ENCODE peak calls at places on chromosomes 1 and 21, in ten cellular contexts. B, L, O, W, G, J, E, D, T and X are unnamed samples.

GRCh38 chr1:39490596-39491145 is 765 bp upstream of the BMP8A start:
- DNase-seq in B (no peak), L (no peak), O (no peak), W (no peak), G (no peak), J (peak; percentile 58), E (no peak), D (no peak), T (no peak), X (no peak)

GRCh38 chr1:27832762-27833161 is 2.2 kb downstream of the PPP1R8 start:
- DNase-seq in B (no peak), L (peak; percentile 62), O (no peak), W (peak; percentile 27), G (peak; percentile 71), J (no peak), E (no peak), D (peak; percentile 43), T (no peak), X (no peak)

GRCh38 chr1:225890346-225891228 is 1.6 kb upstream of the LEFTY1 start:
- DNase-seq in B (no peak), L (no peak), O (no peak), W (no peak), G (no peak), J (peak; percentile 36), E (no peak), D (no peak), T (no peak), X (no peak)

GRCh38 chr1:65097081-65097480 is 50.9 kb upstream of the AK4 start:
- DNase-seq in B (no peak), L (no peak), O (no peak), W (no peak), G (no peak), J (no peak), E (no peak), D (no peak), T (peak; percentile 59), X (no peak)

GRCh38 chr1:176494436-176494835 is 31.5 kb downstream of the PAPPA2 start:
- DNase-seq in B (no peak), L (no peak), O (no peak), W (no peak), G (peak; percentile 68), J (no peak), E (no peak), D (no peak), T (no peak), X (no peak)

GRCh38 chr1:171424494-171424893 is 60.8 kb upstream of the PRRC2C start:
- DNase-seq in B (no peak), L (no peak), O (no peak), W (no peak), G (no peak), J (no peak), E (no peak), D (no peak), T (no peak), X (no peak)

GRCh38 chr1:59541891-59542290 is 245.0 kb downstream of the FGGY start:
- DNase-seq in B (no peak), L (peak; percentile 35), O (no peak), W (no peak), G (no peak), J (no peak), E (no peak), D (no peak), T (no peak), X (no peak)

GRCh38 chr1:32873484-32873883 is 2.8 kb upstream of the FNDC5 start:
- DNase-seq in B (no peak), L (no peak), O (no peak), W (no peak), G (no peak), J (no peak), E (no peak), D (no peak), T (no peak), X (no peak)

GRCh38 chr1:241240084-241240483 is 116.9 kb downstream of the RGS7 start:
- DNase-seq in B (no peak), L (no peak), O (no peak), W (no peak), G (no peak), J (no peak), E (no peak), D (no peak), T (no peak), X (no peak)

GRCh38 chr1:30319765-30320580 is 403.4 kb downstream of the MATN1 start:
- DNase-seq in B (no peak), L (no peak), O (no peak), W (no peak), G (no peak), J (no peak), E (no peak), D (no peak), T (no peak), X (no peak)

GRCh38 chr1:240973875-240974274 is 361.9 kb upstream of the GREM2 start:
- DNase-seq in B (no peak), L (no peak), O (no peak), W (no peak), G (no peak), J (no peak), E (no peak), D (no peak), T (no peak), X (no peak)

GRCh38 chr1:10516925-10517676 is 42.4 kb downstream of the PEX14 start:
- DNase-seq in B (no peak), L (no peak), O (no peak), W (no peak), G (peak; percentile 16), J (no peak), E (no peak), D (no peak), T (no peak), X (no peak)

GRCh38 chr1:25616932-25617625 is 488 bp downstream of the MAN1C1 start:
- DNase-seq in B (no peak), L (no peak), O (peak; percentile 26), W (no peak), G (no peak), J (no peak), E (peak; percentile 39), D (no peak), T (no peak), X (peak; percentile 39)

GRCh38 chr1:198903203-198903602 is 264.4 kb downstream of the PTPRC start:
- DNase-seq in B (no peak), L (no peak), O (no peak), W (no peak), G (peak; percentile 49), J (no peak), E (no peak), D (peak; percentile 37), T (no peak), X (peak; percentile 16)

GRCh38 chr1:230139741-230140140 is 72.7 kb downstream of the GALNT2 start:
- DNase-seq in B (no peak), L (peak; percentile 36), O (no peak), W (no peak), G (no peak), J (no peak), E (no peak), D (no peak), T (no peak), X (no peak)

GRCh38 chr1:68160021-68160420 is 72.3 kb downstream of the WLS start:
- DNase-seq in B (no peak), L (no peak), O (no peak), W (no peak), G (no peak), J (no peak), E (no peak), D (no peak), T (no peak), X (no peak)

DNA sequence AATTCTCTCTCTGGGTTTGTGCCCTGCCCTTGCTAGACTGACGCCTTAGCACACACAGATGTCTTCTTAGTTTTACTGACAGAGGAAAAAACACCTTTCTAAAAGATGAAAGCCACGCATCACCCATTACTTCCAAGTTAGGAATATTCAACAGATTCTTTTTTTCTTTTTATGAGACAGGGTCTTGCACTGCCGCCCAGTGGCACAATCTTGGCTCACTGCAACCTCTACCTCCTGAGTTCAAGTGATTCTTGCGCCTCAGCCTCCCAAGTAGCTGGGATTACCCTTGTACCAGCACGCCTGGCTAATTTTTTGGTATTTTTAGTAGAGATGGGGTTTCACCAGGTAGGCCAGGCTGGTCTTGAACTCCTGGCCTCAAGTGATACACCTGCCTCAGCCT is 169.2 kb downstream of the APP start:
- DNase-seq in B (no peak), L (no peak), O (no peak), W (no peak), G (no peak), J (no peak), E (no peak), D (no peak), T (no peak), X (no peak)
- TF ChIP-seq CTCF in B (no peak), L (no peak), O (no peak), W (no peak), G (no peak), J (no peak), E (no peak), D (no peak), T (no peak), X (no peak)

GRCh38 chr1:162475539-162476185 is 22.0 kb upstream of the UHMK1 start:
- DNase-seq in B (peak; percentile 8), L (no peak), O (no peak), W (no peak), G (no peak), J (no peak), E (no peak), D (no peak), T (no peak), X (no peak)
- TF ChIP-seq CTCF in B (no peak), L (no peak), O (peak; percentile 9), W (no peak), G (no peak), J (no peak), E (no peak), D (no peak), T (no peak), X (no peak)

DNA sequence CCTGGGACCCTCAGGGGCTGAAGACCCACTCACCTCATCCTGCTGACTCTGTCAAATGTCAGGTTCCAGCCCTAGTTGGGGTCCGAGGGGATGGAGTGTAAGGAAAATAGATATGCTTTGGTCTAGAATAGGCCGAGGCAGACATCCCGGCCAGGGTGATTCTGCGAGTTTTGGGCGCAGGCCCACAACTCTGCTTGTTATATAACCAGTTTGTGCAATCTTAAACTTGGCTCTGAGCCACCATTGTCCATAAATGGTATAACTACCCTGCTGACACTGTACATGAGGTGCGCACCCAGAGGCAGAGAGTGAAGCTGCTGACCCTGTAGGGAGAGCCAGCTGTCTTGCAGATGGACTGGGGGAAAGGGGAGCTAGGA is 1388.7 kb downstream of the AMY1C start:
- DNase-seq in B (peak; percentile 0), L (no peak), O (no peak), W (no peak), G (no peak), J (no peak), E (no peak), D (no peak), T (no peak), X (no peak)
- TF ChIP-seq CTCF in B (no peak), L (no peak), O (no peak), W (no peak), G (no peak), J (no peak), E (no peak), D (no peak), T (no peak), X (no peak)

DNA sequence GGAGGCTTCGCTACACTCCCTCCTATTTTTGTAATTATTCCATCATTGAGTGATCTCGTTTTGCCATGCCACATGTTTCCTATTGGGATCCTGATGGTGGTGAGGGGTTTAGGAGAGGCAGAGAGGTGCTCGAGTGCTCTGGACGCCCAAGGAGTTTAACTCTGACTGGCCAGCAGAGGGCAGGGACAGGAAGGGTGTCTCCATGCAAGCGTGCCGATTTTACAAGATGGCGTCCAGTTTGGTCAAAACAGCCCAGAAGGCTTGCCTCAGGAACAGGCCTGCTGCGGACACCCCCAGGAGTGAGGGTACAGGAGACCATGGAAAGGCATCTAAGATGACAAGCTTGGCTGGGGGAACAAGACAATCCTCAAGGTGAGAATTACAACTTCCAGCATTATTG is 33.8 kb upstream of the KCNE2 start:
- DNase-seq in B (no peak), L (no peak), O (no peak), W (no peak), G (no peak), J (no peak), E (no peak), D (no peak), T (no peak), X (no peak)
- TF ChIP-seq CTCF in B (no peak), L (no peak), O (no peak), W (no peak), G (no peak), J (no peak), E (no peak), D (no peak), T (no peak), X (no peak)